ENCODE peak calls at places on chromosomes 4 and X, in six cellular contexts. Q is GM12878, C is suprapubic skin, D is A549, E is ovary, B is SK-N-SH. U is an unnamed sample.

GRCh38 chr4:75696036-75696435 is 22.8 kb upstream of the G3BP2 start:
- DNase-seq in E (no peak), Q (no peak), B (no peak), C (no peak), D (no peak), U (no peak)

GRCh38 chr4:187309456-187309855 is 585.8 kb upstream of the FAT1 start:
- DNase-seq in E (no peak), C (no peak), Q (no peak), D (no peak), B (no peak), U (no peak)

GRCh38 chr4:156575430-156576073 is 396.0 kb downstream of the PDGFC start:
- DNase-seq in C (no peak), E (no peak), D (no peak), Q (no peak), B (no peak), U (no peak)

GRCh38 chrX:1395646-1396216 is 3.8 kb upstream of the SLC25A6 start:
- DNase-seq in B (no peak), Q (no peak), C (no peak), E (no peak), D (no peak), U (no peak)

GRCh38 chrX:54529166-54529558 is 857 bp upstream of the GNL3L start:
- DNase-seq in Q (no peak), B (no peak), E (no peak), D (no peak), C (no peak), U (no peak)

GRCh38 chrX:134692990-134693389 is 34.7 kb upstream of the PLAC1 start:
- DNase-seq in D (peak), Q (no peak), E (no peak), C (no peak), B (no peak), U (no peak)

GRCh38 chr4:14259926-14260325 is 632.4 kb upstream of the BOD1L1 start:
- DNase-seq in D (no peak), B (no peak), Q (no peak), E (no peak), C (no peak), U (no peak)

GRCh38 chr4:109833756-109834155 is 6.0 kb downstream of the RRH start:
- DNase-seq in C (no peak), B (no peak), D (no peak), E (no peak), Q (no peak), U (no peak)

GRCh38 chr4:169957785-169958184 is 68.4 kb downstream of the MFAP3L start:
- DNase-seq in C (no peak), Q (no peak), B (no peak), D (no peak), E (no peak), U (no peak)

GRCh38 chr4:110643096-110643495 is 20.2 kb upstream of the PITX2 start:
- DNase-seq in B (no peak), D (no peak), Q (no peak), C (no peak), E (no peak), U (no peak)

GRCh38 chrX:46978341-46979291 is 66.4 kb downstream of the JADE3 start:
- DNase-seq in E (peak), C (peak), D (peak), B (peak), Q (peak), U (peak)

GRCh38 chrX:46979340-46979739 is 67.1 kb downstream of the JADE3 start:
- DNase-seq in D (peak), Q (no peak), E (no peak), B (no peak), C (no peak), U (no peak)
- H3K4me3 ChIP-seq in D (peak), Q (no peak), E (no peak), B (peak), C (no peak), U (no peak)

GRCh38 chr4:150314031-150314430 is 235.8 kb downstream of the DCLK2 start:
- DNase-seq in D (no peak), Q (no peak), B (no peak), C (no peak), E (no peak), U (no peak)

GRCh38 chr4:150316332-150317205 is 238.3 kb downstream of the DCLK2 start:
- DNase-seq in D (no peak), B (no peak), E (no peak), Q (no peak), C (no peak), U (no peak)

GRCh38 chr4:150318527-150318926 is 240.3 kb downstream of the DCLK2 start:
- DNase-seq in C (no peak), D (no peak), E (no peak), B (no peak), Q (no peak), U (no peak)

GRCh38 chr4:150315691-150316090 is 237.4 kb downstream of the DCLK2 start:
- DNase-seq in E (no peak), B (no peak), D (no peak), Q (no peak), C (no peak), U (no peak)

DNA sequence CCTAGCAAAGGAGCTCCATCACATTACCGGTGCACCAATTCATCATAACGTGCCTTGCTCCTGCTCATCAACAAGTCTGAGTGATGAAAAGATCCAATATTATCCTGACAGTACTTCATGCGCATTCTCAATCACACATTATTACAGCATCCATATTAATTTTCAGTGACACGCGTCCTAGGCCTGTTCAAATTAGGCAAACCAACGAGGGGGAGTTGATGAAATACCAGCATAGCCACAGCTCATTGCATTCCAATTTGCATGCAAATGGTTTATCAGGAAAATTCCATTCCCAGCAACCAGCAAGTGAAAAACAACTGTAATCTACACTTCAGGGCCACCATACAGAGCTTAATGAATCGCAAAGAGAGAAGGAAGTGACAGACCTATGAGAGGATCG is 236.9 kb downstream of the DCLK2 start:
- DNase-seq in E (no peak), D (no peak), C (no peak), Q (no peak), B (no peak), U (no peak)
- TF ChIP-seq EP300 in E (no peak), D (no peak), C (no peak), Q (no peak), B (no peak), U (no peak)

GRCh38 chr4:143961084-143961483 is 55.7 kb upstream of the GYPE start:
- DNase-seq in B (no peak), Q (no peak), C (no peak), E (no peak), D (no peak), U (no peak)
- H3K4me3 ChIP-seq in B (no peak), Q (no peak), C (no peak), E (no peak), D (no peak), U (no peak)

GRCh38 chr4:30770049-30770549 is 49.9 kb downstream of the PCDH7 start:
- DNase-seq in E (no peak), B (no peak), D (no peak), C (no peak), Q (no peak), U (no peak)
- TF ChIP-seq EP300 in E (no peak), B (no peak), D (no peak), C (no peak), Q (no peak), U (no peak)

DNA sequence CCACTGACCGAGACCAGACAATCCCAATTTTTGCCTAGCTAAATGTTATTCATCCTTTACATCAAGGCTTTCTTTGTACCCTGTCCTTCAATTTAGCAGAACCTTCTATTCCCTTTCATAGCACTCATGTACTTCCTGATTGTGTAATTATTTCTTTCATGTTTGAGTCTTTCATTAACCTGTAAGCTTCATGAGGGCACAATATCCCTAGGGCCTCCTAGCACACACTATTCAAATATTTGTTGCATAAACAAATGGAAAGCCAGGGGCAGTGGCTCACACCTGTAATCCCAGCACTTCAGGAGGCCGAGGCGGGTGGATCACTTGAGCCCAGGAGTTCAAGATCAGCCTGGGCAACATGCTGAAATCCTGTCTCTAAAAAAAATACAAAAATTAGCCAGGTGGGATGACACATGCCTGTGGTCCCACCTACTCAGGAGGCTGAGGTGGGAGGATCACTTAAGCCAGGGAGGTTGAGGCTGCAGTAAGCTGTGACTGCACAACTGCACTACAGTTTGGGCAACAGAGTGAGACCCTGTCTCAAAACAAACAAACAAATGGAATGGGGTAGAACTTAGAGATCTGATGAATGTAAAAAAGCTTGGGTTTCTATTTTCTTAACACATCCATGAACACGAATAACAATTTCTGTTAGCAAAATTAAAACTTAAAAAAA is 59.0 kb downstream of the SAT1 start:
- DNase-seq in E (no peak), B (no peak), Q (no peak), D (no peak), C (no peak), U (no peak)
- H3K4me3 ChIP-seq in E (no peak), B (no peak), Q (no peak), D (no peak), C (no peak), U (no peak)

GRCh38 chr4:41569957-41570356 is 32.0 kb downstream of the LIMCH1 start:
- DNase-seq in E (no peak), D (peak), B (no peak), Q (no peak), C (no peak), U (no peak)
- TF ChIP-seq EP300 in E (no peak), D (no peak), B (no peak), Q (no peak), C (no peak), U (no peak)

GRCh38 chrX:68654693-68655092 is 7.2 kb downstream of the STARD8 start:
- DNase-seq in C (no peak), D (no peak), Q (no peak), B (no peak), E (no peak), U (no peak)
- H3K4me3 ChIP-seq in C (no peak), D (no peak), Q (no peak), B (no peak), E (no peak), U (no peak)

DNA sequence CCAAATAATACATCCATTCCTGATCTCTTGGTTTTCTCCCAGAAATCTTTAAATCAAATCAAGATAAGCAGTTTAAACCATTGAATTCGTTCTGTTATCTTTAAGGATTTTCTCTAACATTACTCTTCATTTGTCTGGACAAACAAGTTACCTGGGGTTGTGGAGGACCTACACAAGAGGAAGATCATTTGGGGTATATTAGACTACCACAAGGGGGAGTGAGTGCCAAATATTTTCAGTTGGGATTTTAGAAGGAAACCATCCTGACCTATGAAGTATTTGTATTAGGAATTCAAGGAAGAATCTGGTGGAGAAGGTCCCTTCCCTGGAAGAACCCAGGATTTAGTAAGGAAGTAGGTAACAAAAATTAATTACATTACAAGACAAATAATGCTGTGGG is 12.0 kb upstream of the DCHS2 start:
- DNase-seq in Q (no peak), B (peak), C (no peak), E (no peak), D (peak), U (no peak)
- TF ChIP-seq EP300 in Q (no peak), B (no peak), C (no peak), E (no peak), D (no peak), U (no peak)

GRCh38 chr4:20431422-20432014 is 179.8 kb downstream of the SLIT2 start:
- DNase-seq in Q (no peak), C (no peak), D (no peak), B (no peak), E (no peak), U (no peak)
- H3K4me3 ChIP-seq in Q (no peak), C (no peak), D (no peak), B (no peak), E (peak), U (peak)

U was measured in stomach.